ENCODE peak calls at places on chromosome 21, in four cellular contexts. T is IMR-90; G is CD8-positive, alpha-beta memory T cell; Y is NT2/D1. V is an unnamed sample.

GRCh38 chr21:35138665-35139381 is 89.7 kb upstream of the RUNX1 start:
- DNase-seq in T (peak; percentile 95), G (no peak), Y (no peak), V (no peak)

GRCh38 chr21:37074195-37074510 is 1.1 kb downstream of the TTC3 start:
- DNase-seq in T (no peak), G (no peak), Y (no peak), V (no peak)

GRCh38 chr21:36260030-36260787 is 59.8 kb upstream of the MORC3 start:
- DNase-seq in T (peak; percentile 73), G (peak; percentile 34), Y (peak; percentile 43), V (no peak)

GRCh38 chr21:27132270-27132669 is 165.4 kb upstream of the ADAMTS5 start:
- DNase-seq in T (peak; percentile 67), G (no peak), Y (no peak), V (no peak)

GRCh38 chr21:37257967-37258877 is 8.9 kb downstream of the VPS26C start:
- DNase-seq in T (peak; percentile 36), G (peak; percentile 76), Y (peak; percentile 43), V (no peak)

GRCh38 chr21:26966978-26967913 is at the start of gene ADAMTS5:
- DNase-seq in T (peak; percentile 69), G (no peak), Y (no peak), V (no peak)

GRCh38 chr21:15604424-15604823 is 125.4 kb upstream of the USP25 start:
- DNase-seq in T (peak; percentile 32), G (no peak), Y (peak; percentile 36), V (no peak)

GRCh38 chr21:41899431-41900202 is 20.5 kb upstream of the PRDM15 start:
- DNase-seq in T (no peak), G (no peak), Y (no peak), V (no peak)

GRCh38 chr21:34883501-34884271 is 165.4 kb downstream of the RUNX1 start:
- DNase-seq in T (no peak), G (no peak), Y (no peak), V (no peak)

GRCh38 chr21:41615613-41616012 is 107.7 kb upstream of the TMPRSS2 start:
- DNase-seq in T (peak; percentile 99), G (no peak), Y (no peak), V (no peak)

GRCh38 chr21:46667191-46667734 is 31.8 kb downstream of the PRMT2 start:
- DNase-seq in T (peak; percentile 16), G (no peak), Y (peak; percentile 27), V (no peak)

GRCh38 chr21:46115441-46116188 is 17.7 kb downstream of the COL6A2 start:
- DNase-seq in T (no peak), G (no peak), Y (no peak), V (no peak)

GRCh38 chr21:17673261-17674020 is 60.7 kb upstream of the BTG3 start:
- DNase-seq in T (no peak), G (no peak), Y (peak; percentile 62), V (no peak)

GRCh38 chr21:42040411-42041180 is 30.4 kb upstream of the ZBTB21 start:
- DNase-seq in T (peak; percentile 100), G (no peak), Y (no peak), V (no peak)

GRCh38 chr21:30232011-30232410 is 16.1 kb upstream of the CLDN8 start:
- DNase-seq in T (no peak), G (no peak), Y (no peak), V (no peak)
- H3K9me3 ChIP-seq in T (peaks cover 2% of the 10 kb centered on the region), G (no peaks in the 10 kb centered on the region), Y (no peaks in the 10 kb centered on the region), V (no peaks in the 10 kb centered on the region)

GRCh38 chr21:31803039-31804007 is 69.5 kb upstream of the HUNK start:
- DNase-seq in T (no peak), G (no peak), Y (no peak), V (no peak)

GRCh38 chr21:31798842-31799691 is 67.1 kb upstream of the SCAF4 start:
- DNase-seq in T (peak; percentile 22), G (no peak), Y (no peak), V (no peak)

GRCh38 chr21:31802331-31802730 is 70.4 kb upstream of the SCAF4 start:
- DNase-seq in T (no peak), G (no peak), Y (peak; percentile 18), V (no peak)

GRCh38 chr21:31804008-31804394 is 68.8 kb upstream of the HUNK start:
- DNase-seq in T (no peak), G (no peak), Y (no peak), V (no peak)

DNA sequence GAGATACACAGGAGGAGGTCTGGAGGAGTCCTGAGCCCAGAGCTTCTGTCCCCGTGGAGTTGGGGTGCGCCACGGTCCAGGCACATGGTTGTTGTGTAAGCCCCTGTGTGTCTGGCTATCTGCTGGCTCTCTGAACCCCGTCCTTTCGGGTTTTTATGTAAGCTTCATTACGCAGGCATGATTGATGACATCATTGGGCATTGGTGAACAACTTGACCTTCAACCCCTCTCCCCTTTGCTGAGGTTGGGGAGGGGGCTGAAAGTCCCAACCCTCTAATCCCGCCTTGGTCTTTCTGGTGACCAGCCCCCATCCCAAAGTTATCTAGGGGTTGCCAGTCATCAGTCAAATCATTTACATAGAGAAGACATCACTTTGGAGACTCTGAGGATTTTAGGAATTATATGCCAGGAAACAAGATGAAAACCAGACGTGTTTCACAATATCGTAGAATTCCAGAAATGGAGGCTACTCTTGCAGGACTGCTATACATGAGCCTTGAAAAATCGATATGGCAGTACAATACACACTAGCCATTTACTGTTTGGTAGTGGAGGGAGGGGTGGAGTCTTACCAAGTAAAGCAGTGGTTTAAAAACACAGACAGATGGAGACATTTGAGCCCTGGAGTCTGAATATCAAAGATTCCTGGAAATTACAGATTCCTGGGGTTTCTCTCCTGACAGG is 69.8 kb upstream of the SCAF4 start:
- DNase-seq in T (no peak), G (no peak), Y (no peak), V (no peak)
- H3K4me1 ChIP-seq in T (no peaks in the 10 kb centered on the region), G (no peaks in the 10 kb centered on the region), Y (peaks cover 8% of the 10 kb centered on the region), V (no peaks in the 10 kb centered on the region)

DNA sequence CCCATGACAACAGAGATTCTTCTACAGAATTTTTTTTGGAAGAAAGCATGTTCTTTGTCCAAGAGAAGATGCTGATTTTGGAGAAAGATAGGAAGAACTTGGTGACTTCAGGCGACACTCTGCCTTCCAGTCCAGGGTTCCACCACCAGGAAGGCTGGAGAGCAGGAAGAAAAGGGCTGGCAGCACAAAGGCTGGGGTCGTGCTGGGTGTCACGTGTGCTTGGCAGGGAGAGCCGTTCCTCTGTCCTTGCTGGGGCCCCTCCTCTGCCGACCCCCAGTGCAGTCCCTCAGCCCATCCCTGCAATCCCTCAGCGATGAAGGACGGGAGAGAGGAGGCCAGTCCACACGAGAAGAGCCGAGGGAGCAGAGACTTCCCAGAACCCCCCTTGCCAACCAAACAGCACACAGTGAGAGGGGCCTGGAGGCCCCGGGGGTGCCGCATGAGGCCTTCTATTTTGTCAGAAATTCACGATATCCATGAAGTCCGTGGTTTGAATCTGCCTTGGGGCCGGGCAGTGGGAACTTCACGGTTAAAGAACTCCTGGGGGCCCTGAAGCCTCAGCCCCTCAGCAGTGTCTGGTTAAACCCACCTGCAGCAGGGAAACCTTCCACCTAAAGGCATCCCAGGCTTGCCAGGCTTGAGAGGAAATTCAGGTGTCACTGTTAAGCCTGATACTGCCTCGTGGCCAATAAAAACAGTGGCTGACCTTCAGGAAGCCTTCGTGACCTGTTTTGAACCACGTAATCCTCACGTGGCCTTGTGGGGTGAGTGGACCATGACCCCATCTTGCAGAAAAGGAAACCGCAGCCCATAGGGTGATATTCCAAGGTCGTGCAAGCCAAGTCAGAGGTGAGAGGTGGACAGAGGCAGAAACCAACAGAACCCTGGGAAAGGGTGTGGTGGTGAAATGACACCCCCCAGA is 3.4 kb downstream of the KRTAP10-12 start:
- DNase-seq in T (no peak), G (no peak), Y (no peak), V (no peak)
- H3K9me3 ChIP-seq in T (no peaks in the 10 kb centered on the region), G (no peaks in the 10 kb centered on the region), Y (no peaks in the 10 kb centered on the region), V (no peaks in the 10 kb centered on the region)

GRCh38 chr21:29300547-29301138 is 1.9 kb downstream of the BACH1 start:
- DNase-seq in T (peak; percentile 56), G (no peak), Y (no peak), V (no peak)
- H3K4me1 ChIP-seq in T (peaks cover 11% of the 10 kb centered on the region), G (peaks cover 41% of the 10 kb centered on the region), Y (peaks cover 5% of the 10 kb centered on the region), V (peaks cover 2% of the 10 kb centered on the region)

V was measured in iPS DF 6.9.